ENCODE peak calls at places on chromosomes 2 and 18, in seven cellular contexts. H is mesenchymal stem cell; X is AG09309; J is CD8-positive, alpha-beta memory T cell; A is effector memory CD8-positive, alpha-beta T cell; F is nephron progenitor cell; W is GM10248. E is an unnamed sample.

GRCh38 chr18:62186656-62187542 is at the start of the genes PIGN and RELCH:
- DNase-seq in H (peak), X (peak), J (peak), A (peak), F (peak), W (peak), E (peak)

GRCh38 chr2:173854840-173855239 is 110.3 kb downstream of the SP3 start:
- DNase-seq in H (no peak), X (no peak), J (no peak), A (no peak), F (no peak), W (no peak), E (no peak)

GRCh38 chr18:12049983-12050811 is 43.4 kb upstream of the ANKRD62 start:
- DNase-seq in H (no peak), X (no peak), J (no peak), A (no peak), F (no peak), W (peak), E (no peak)

GRCh38 chr2:131004446-131005209 is 88.6 kb downstream of the FAM168B start:
- DNase-seq in H (no peak), X (no peak), J (no peak), A (no peak), F (no peak), W (no peak), E (no peak)

GRCh38 chr2:187009483-187010239 is 160.7 kb upstream of the ZSWIM2 start:
- DNase-seq in H (no peak), X (no peak), J (no peak), A (no peak), F (no peak), W (no peak), E (no peak)

GRCh38 chr2:182540236-182540635 is 113.4 kb upstream of the PDE1A start:
- DNase-seq in H (no peak), X (no peak), J (no peak), A (no peak), F (no peak), W (no peak), E (no peak)

GRCh38 chr2:121095257-121096080 is 189.5 kb downstream of the TFCP2L1 start:
- DNase-seq in H (peak), X (no peak), J (no peak), A (no peak), F (peak), W (peak), E (peak)

GRCh38 chr2:232351686-232352510 is 26.7 kb upstream of the ALPP start:
- DNase-seq in H (no peak), X (no peak), J (no peak), A (no peak), F (no peak), W (no peak), E (no peak)

GRCh38 chr2:66846887-66847286 is 412.0 kb downstream of the MEIS1 start:
- DNase-seq in H (no peak), X (no peak), J (no peak), A (no peak), F (no peak), W (no peak), E (no peak)

GRCh38 chr2:86064006-86064405 is 41.7 kb downstream of the POLR1A start:
- DNase-seq in H (peak), X (peak), J (no peak), A (no peak), F (no peak), W (no peak), E (no peak)

GRCh38 chr18:28826062-28826565 is 649.2 kb upstream of the CDH2 start:
- DNase-seq in H (no peak), X (no peak), J (no peak), A (no peak), F (no peak), W (no peak), E (no peak)

GRCh38 chr2:204483497-204484164 is 61.6 kb upstream of the PARD3B start:
- DNase-seq in H (peak), X (no peak), J (no peak), A (no peak), F (no peak), W (no peak), E (no peak)

GRCh38 chr2:79578952-79579351 is 66.1 kb downstream of the CTNNA2 start:
- DNase-seq in H (no peak), X (no peak), J (no peak), A (no peak), F (no peak), W (no peak), E (no peak)

GRCh38 chr2:183665976-183666375 is 541.7 kb downstream of the NUP35 start:
- DNase-seq in H (peak), X (no peak), J (no peak), A (no peak), F (no peak), W (no peak), E (no peak)

GRCh38 chr2:55056024-55056521 is 5.8 kb upstream of the RTN4 start:
- DNase-seq in H (peak), X (no peak), J (no peak), A (no peak), F (no peak), W (no peak), E (no peak)

GRCh38 chr2:218471070-218471469 is 52.1 kb downstream of the VIL1 start:
- DNase-seq in H (no peak), X (no peak), J (no peak), A (no peak), F (no peak), W (no peak), E (no peak)

GRCh38 chr2:222423632-222424280 is 587 bp upstream of the SGPP2 start:
- DNase-seq in H (peak), X (no peak), J (no peak), A (no peak), F (no peak), W (peak), E (no peak)

GRCh38 chr2:220756653-220757052 is 815.5 kb downstream of the EPHA4 start:
- DNase-seq in H (no peak), X (no peak), J (no peak), A (no peak), F (no peak), W (no peak), E (no peak)

GRCh38 chr2:239255643-239256042 is 145.2 kb downstream of the HDAC4 start:
- DNase-seq in H (no peak), X (no peak), J (no peak), A (no peak), F (no peak), W (no peak), E (no peak)

GRCh38 chr2:54895735-54896134 is 154.5 kb downstream of the RTN4 start:
- DNase-seq in H (no peak), X (peak), J (no peak), A (no peak), F (no peak), W (no peak), E (no peak)

GRCh38 chr2:62229082-62229620 is 33.2 kb downstream of the B3GNT2 start:
- DNase-seq in H (no peak), X (no peak), J (no peak), A (no peak), F (no peak), W (no peak), E (no peak)

GRCh38 chr2:177753682-177754475 is 318.7 kb downstream of the PDE11A start:
- DNase-seq in H (peak), X (peak), J (no peak), A (no peak), F (peak), W (no peak), E (no peak)

GRCh38 chr18:67154979-67155378 is 361.5 kb downstream of the DSEL start:
- DNase-seq in H (no peak), X (no peak), J (no peak), A (no peak), F (no peak), W (no peak), E (no peak)